ENCODE peak calls at places on chromosomes 4 and X, in six cellular contexts. B is body of pancreas, G is B cell, E is cardiac fibroblast, D is choroid plexus epithelial cell, U is suprapubic skin. I is an unnamed sample.

GRCh38 chrX:44698328-44698727 is 145.5 kb upstream of the DUSP21 start:
- DNase-seq in D (no peak), E (no peak), B (peak; percentile 45), G (no peak), U (no peak), I (no peak)

GRCh38 chr4:42627887-42628646 is 28.8 kb downstream of the ATP8A1 start:
- DNase-seq in U (peak; percentile 76), G (peak; percentile 84), B (peak; percentile 87), E (peak; percentile 14), D (no peak), I (peak; percentile 91)

GRCh38 chr4:76377922-76378321 is 43.0 kb downstream of the CCDC158 start:
- DNase-seq in D (peak; percentile 86), U (no peak), E (peak; percentile 68), G (no peak), B (peak; percentile 28), I (no peak)

GRCh38 chr4:186807131-186807530 is 83.5 kb upstream of the FAT1 start:
- DNase-seq in B (no peak), U (no peak), G (no peak), E (no peak), D (no peak), I (no peak)

GRCh38 chrX:53441531-53442321 is 7.6 kb upstream of the HSD17B10 start:
- DNase-seq in E (peak; percentile 76), G (peak; percentile 70), B (peak; percentile 90), D (peak; percentile 67), U (peak; percentile 82), I (no peak)

GRCh38 chr4:70326052-70326451 is 8.7 kb upstream of the CABS1 start:
- DNase-seq in G (no peak), B (no peak), D (no peak), E (no peak), U (no peak), I (no peak)

GRCh38 chr4:121653986-121654385 is 42.8 kb downstream of the ANXA5 start:
- DNase-seq in B (no peak), D (no peak), E (no peak), G (no peak), U (no peak), I (no peak)

GRCh38 chr4:139913995-139914394 is 240.0 kb downstream of the MAML3 start:
- DNase-seq in G (no peak), B (no peak), U (no peak), D (peak; percentile 83), E (peak; percentile 84), I (no peak)

GRCh38 chrX:76026751-76027150 is 146.1 kb upstream of the PBDC1 start:
- DNase-seq in B (no peak), G (no peak), U (no peak), E (no peak), D (no peak), I (no peak)

GRCh38 chrX:153347530-153347929 is 13.6 kb downstream of the ZNF275 start:
- DNase-seq in B (no peak), U (no peak), G (no peak), D (no peak), E (no peak), I (no peak)

GRCh38 chr4:38711066-38711465 is 47.1 kb downstream of the KLF3 start:
- DNase-seq in D (no peak), G (no peak), B (no peak), U (no peak), E (no peak), I (no peak)

GRCh38 chr4:3074846-3075651 is 568 bp downstream of the HTT start:
- DNase-seq in D (peak; percentile 55), E (peak; percentile 55), B (peak; percentile 39), U (no peak), G (peak; percentile 53), I (no peak)

GRCh38 chr4:29717658-29718057 is 1002.5 kb upstream of the PCDH7 start:
- DNase-seq in E (no peak), G (no peak), B (no peak), D (no peak), U (no peak), I (no peak)

GRCh38 chr4:119025440-119025839 is 110.2 kb upstream of the MYOZ2 start:
- DNase-seq in B (no peak), G (no peak), E (peak; percentile 61), U (no peak), D (peak; percentile 84), I (no peak)

GRCh38 chrX:101931104-101931493 is 728 bp downstream of the ZMAT1 start:
- DNase-seq in U (no peak), G (no peak), E (no peak), D (no peak), B (no peak), I (no peak)

GRCh38 chrX:74231625-74232024 is 72.4 kb upstream of the ZCCHC13 start:
- DNase-seq in E (no peak), B (no peak), D (no peak), U (no peak), G (no peak), I (no peak)

GRCh38 chr4:52368895-52369294 is 290.2 kb downstream of the USP46 start:
- DNase-seq in U (no peak), D (no peak), B (no peak), G (no peak), E (no peak), I (no peak)

GRCh38 chrX:154309041-154309775 is 13.6 kb downstream of the TKTL1 start:
- DNase-seq in E (no peak), G (no peak), B (no peak), U (no peak), D (no peak), I (no peak)

GRCh38 chrX:120251471-120252011 is 929 bp downstream of the ZBTB33 start:
- DNase-seq in B (peak; percentile 20), U (no peak), E (peak; percentile 33), G (no peak), D (peak; percentile 23), I (no peak)

GRCh38 chrX:125004799-125005198 is 314.9 kb upstream of the TEX13C start:
- DNase-seq in G (no peak), B (no peak), D (no peak), E (no peak), U (no peak), I (no peak)

GRCh38 chr4:175807596-175807995 is 4.5 kb downstream of the GPM6A start:
- DNase-seq in U (no peak), E (no peak), B (no peak), G (no peak), D (no peak), I (no peak)

GRCh38 chr4:41369680-41370079 is 113.0 kb downstream of the UCHL1 start:
- DNase-seq in E (peak; percentile 36), B (peak; percentile 63), U (no peak), G (no peak), D (no peak), I (no peak)

GRCh38 chrX:12791253-12792228 is at the start of gene PRPS2:
- DNase-seq in D (peak; percentile 25), E (peak; percentile 51), U (peak; percentile 81), B (peak; percentile 67), G (peak; percentile 59), I (no peak)

GRCh38 chr4:151099976-151100417 is 569 bp downstream of the RPS3A start:
- DNase-seq in D (peak; percentile 51), G (no peak), B (no peak), E (peak; percentile 49), U (no peak), I (no peak)

GRCh38 chrX:115571712-115572111 is 10.7 kb downstream of the PLS3 start:
- DNase-seq in E (no peak), U (no peak), D (no peak), B (no peak), G (no peak), I (no peak)

GRCh38 chr4:126051709-126052424 is 737.1 kb downstream of the FAT4 start:
- DNase-seq in U (no peak), G (no peak), D (peak; percentile 92), B (no peak), E (peak; percentile 70), I (no peak)

GRCh38 chr4:7397206-7398103 is 37.3 kb downstream of the PSAPL1 start:
- DNase-seq in E (no peak), G (no peak), U (peak; percentile 76), D (no peak), B (peak; percentile 4), I (no peak)

GRCh38 chr4:7399433-7400234 is 35.1 kb downstream of the PSAPL1 start:
- DNase-seq in D (no peak), B (peak; percentile 3), U (peak; percentile 67), G (no peak), E (no peak), I (no peak)

GRCh38 chr4:7396186-7396585 is 38.5 kb downstream of the PSAPL1 start:
- DNase-seq in D (no peak), G (no peak), B (no peak), U (peak; percentile 48), E (no peak), I (no peak)

GRCh38 chr4:7398788-7399432 is 35.8 kb downstream of the PSAPL1 start:
- DNase-seq in E (no peak), U (no peak), G (no peak), B (no peak), D (no peak), I (no peak)

DNA sequence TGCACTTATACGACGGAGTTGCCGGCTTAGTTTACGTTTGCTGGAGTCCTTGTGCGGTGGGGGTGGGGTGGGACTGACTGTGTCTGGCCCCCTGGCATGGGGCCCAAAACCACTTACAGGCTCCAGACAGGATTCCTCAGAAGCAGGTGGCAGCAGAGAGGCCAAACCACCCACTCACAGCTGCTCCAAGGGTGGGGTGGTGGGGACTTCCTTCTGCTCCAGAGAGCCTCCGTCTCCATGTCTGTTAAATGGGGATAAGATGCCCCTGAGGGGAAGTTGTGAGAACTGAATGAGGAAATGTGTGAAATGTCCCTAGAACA is 36.7 kb downstream of the PSAPL1 start:
- DNase-seq in G (no peak), B (peak; percentile 77), E (peak; percentile 14), U (peak; percentile 52), D (peak; percentile 60), I (no peak)
- TF ChIP-seq CTCF in G (no peak), B (peak; percentile 13), E (no peak), U (no peak), D (peak; percentile 23), I (no peak)

GRCh38 chr4:47367761-47368160 is 95.7 kb downstream of the COMMD8 start:
- DNase-seq in E (no peak), D (no peak), G (no peak), B (no peak), U (no peak), I (no peak)
- TF ChIP-seq CTCF in E (no peak), D (no peak), G (no peak), B (no peak), U (no peak), I (no peak)

GRCh38 chr4:7151668-7152227 is 40.6 kb upstream of the SORCS2 start:
- DNase-seq in U (no peak), G (no peak), B (no peak), D (no peak), E (no peak), I (no peak)
- TF ChIP-seq CTCF in U (no peak), G (no peak), B (peak; percentile 57), D (peak; percentile 49), E (peak; percentile 12), I (no peak)

DNA sequence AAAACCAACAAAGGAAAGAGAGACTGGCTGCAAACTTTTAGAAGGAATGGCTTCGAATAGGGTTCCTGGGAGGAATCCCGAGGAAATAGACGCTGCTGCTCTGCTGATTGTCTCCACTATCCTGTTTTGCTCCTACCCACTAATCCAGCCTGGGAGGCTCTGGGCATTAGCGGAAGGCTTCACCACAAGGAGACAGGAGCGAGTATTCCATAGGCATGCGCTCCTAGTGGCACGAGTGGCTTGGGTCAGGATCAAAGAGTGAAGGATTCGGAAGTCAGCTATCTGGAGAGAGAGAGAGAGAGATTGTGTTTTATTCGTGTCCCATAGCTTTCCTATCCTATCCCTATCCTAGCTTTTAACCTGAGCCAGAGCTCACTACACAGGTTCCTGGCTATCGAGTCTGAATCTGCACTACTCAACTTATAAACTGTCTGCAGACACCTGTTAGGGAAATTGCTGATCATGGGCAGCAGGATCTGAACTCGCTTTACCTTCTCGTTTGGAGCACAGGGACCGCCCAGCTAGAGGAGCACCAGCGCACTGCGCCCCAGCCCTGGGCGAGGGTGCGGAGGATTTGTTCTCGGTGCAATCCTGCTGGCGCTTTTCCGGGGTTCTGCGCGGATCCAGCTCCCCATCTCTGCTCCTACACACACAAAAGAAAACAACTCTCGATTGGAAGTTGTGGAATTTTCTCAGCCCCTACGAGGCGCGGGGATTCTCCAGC is 740 bp upstream of the NPY2R start:
- DNase-seq in E (no peak), D (no peak), G (no peak), B (no peak), U (no peak), I (no peak)
- TF ChIP-seq CTCF in E (no peak), D (no peak), G (no peak), B (peak; percentile 34), U (no peak), I (no peak)